ENCODE peak calls at places on chromosomes 2 and 18, in five cellular contexts. C is thoracic aorta, I is lower lobe of right lung, Q is AG04450, H is fibroblast of pulmonary artery. P is an unnamed sample.
A peak's percentile ranks its signal among the peaks of the same experiment; 100 is the strongest.

GRCh38 chr2:98759827-98760625 is 29.1 kb upstream of the MGAT4A start:
- DNase-seq in C (no peak), I (no peak), Q (no peak), H (no peak), P (no peak)

GRCh38 chr2:237515621-237516275 is 28.7 kb downstream of the MLPH start:
- DNase-seq in C (no peak), I (no peak), Q (no peak), H (no peak), P (no peak)

GRCh38 chr2:147165682-147166081 is 679.1 kb upstream of the ACVR2A start:
- DNase-seq in C (no peak), I (no peak), Q (no peak), H (no peak), P (no peak)

GRCh38 chr2:120539937-120540718 is 194.2 kb downstream of the INHBB start:
- DNase-seq in C (peak; percentile 76), I (peak; percentile 61), Q (peak; percentile 76), H (peak; percentile 96), P (no peak)

GRCh38 chr2:239222346-239223028 is 178.3 kb downstream of the HDAC4 start:
- DNase-seq in C (no peak), I (no peak), Q (no peak), H (peak; percentile 78), P (no peak)

GRCh38 chr2:109562421-109562820 is 51.3 kb downstream of the SEPTIN10 start:
- DNase-seq in C (no peak), I (no peak), Q (no peak), H (no peak), P (no peak)

GRCh38 chr2:121362776-121363175 is 77.8 kb upstream of the TFCP2L1 start:
- DNase-seq in C (no peak), I (no peak), Q (no peak), H (no peak), P (no peak)

GRCh38 chr2:2505604-2506003 is 174.5 kb upstream of the MYT1L start:
- DNase-seq in C (no peak), I (no peak), Q (no peak), H (no peak), P (no peak)

GRCh38 chr2:213763963-213764362 is 479.7 kb downstream of the SPAG16 start:
- DNase-seq in C (no peak), I (no peak), Q (no peak), H (no peak), P (no peak)

GRCh38 chr2:180890781-180891180 is 89.6 kb upstream of the UBE2E3 start:
- DNase-seq in C (no peak), I (no peak), Q (no peak), H (peak; percentile 23), P (no peak)

GRCh38 chr18:75694292-75694691 is 266.8 kb upstream of the SMIM21 start:
- DNase-seq in C (no peak), I (no peak), Q (no peak), H (no peak), P (no peak)

GRCh38 chr18:6624729-6625308 is 104.7 kb upstream of the ARHGAP28 start:
- DNase-seq in C (no peak), I (no peak), Q (no peak), H (peak; percentile 61), P (no peak)

GRCh38 chr2:3113769-3114168 is 263.8 kb downstream of the EIPR1 start:
- DNase-seq in C (no peak), I (no peak), Q (no peak), H (no peak), P (no peak)

GRCh38 chr2:145007673-145008263 is 487.8 kb upstream of the ZEB2 start:
- DNase-seq in C (peak; percentile 15), I (no peak), Q (no peak), H (peak; percentile 90), P (no peak)

GRCh38 chr2:30366199-30366691 is 80.8 kb upstream of the LCLAT1 start:
- DNase-seq in C (no peak), I (no peak), Q (no peak), H (no peak), P (peak; percentile 38)

GRCh38 chr2:30691948-30692828 is 115.1 kb downstream of the CAPN13 start:
- DNase-seq in C (no peak), I (no peak), Q (no peak), H (peak; percentile 21), P (no peak)

GRCh38 chr2:178834086-178834485 is 26.9 kb upstream of the TTN start:
- DNase-seq in C (no peak), I (no peak), Q (no peak), H (no peak), P (no peak)

GRCh38 chr2:196592331-196592911 is 47.1 kb upstream of the CCDC150 start:
- DNase-seq in C (no peak), I (peak; percentile 50), Q (no peak), H (peak; percentile 40), P (peak; percentile 44)

GRCh38 chr2:23651187-23651983 is 266.4 kb downstream of the KLHL29 start:
- DNase-seq in C (no peak), I (no peak), Q (peak; percentile 43), H (peak; percentile 78), P (no peak)

GRCh38 chr2:192053921-192054320 is 140.8 kb downstream of the TMEFF2 start:
- DNase-seq in C (no peak), I (no peak), Q (no peak), H (no peak), P (no peak)

GRCh38 chr2:8461341-8461740 is 220.5 kb upstream of the ID2 start:
- DNase-seq in C (no peak), I (no peak), Q (no peak), H (no peak), P (no peak)

GRCh38 chr2:122236152-122236892 is 480.9 kb downstream of the TSN start:
- DNase-seq in C (no peak), I (no peak), Q (no peak), H (peak; percentile 71), P (no peak)

GRCh38 chr2:178106053-178106452 is 6.2 kb upstream of the RBM45 start:
- DNase-seq in C (no peak), I (no peak), Q (no peak), H (no peak), P (no peak)

GRCh38 chr2:219452361-219453317 is 18.0 kb downstream of the SPEG start:
- DNase-seq in C (peak; percentile 91), I (no peak), Q (peak; percentile 85), H (peak; percentile 94), P (no peak)

GRCh38 chr18:8763611-8764010 is 58.3 kb downstream of the MTCL1 start:
- DNase-seq in C (no peak), I (no peak), Q (no peak), H (no peak), P (no peak)

GRCh38 chr2:29698216-29698615 is 223.2 kb downstream of the ALK start:
- DNase-seq in C (no peak), I (no peak), Q (no peak), H (no peak), P (no peak)

GRCh38 chr2:241295326-241296095 is 20.0 kb downstream of the HDLBP start:
- DNase-seq in C (no peak), I (no peak), Q (no peak), H (no peak), P (no peak)

GRCh38 chr18:49733321-49733720 is 80.0 kb downstream of the ACAA2 start:
- DNase-seq in C (no peak), I (no peak), Q (no peak), H (no peak), P (no peak)

GRCh38 chr2:68643874-68644485 is 601 bp downstream of the PROKR1 start:
- DNase-seq in C (no peak), I (no peak), Q (no peak), H (no peak), P (no peak)

GRCh38 chr18:60981651-60982050 is 351.6 kb upstream of the CDH20 start:
- DNase-seq in C (no peak), I (no peak), Q (no peak), H (no peak), P (no peak)

GRCh38 chr2:182921234-182921633 is 54.8 kb upstream of the FRZB start:
- DNase-seq in C (no peak), I (no peak), Q (no peak), H (no peak), P (no peak)

GRCh38 chr18:49045585-49045984 is 94.8 kb upstream of the SMAD7 start:
- DNase-seq in C (no peak), I (no peak), Q (no peak), H (no peak), P (no peak)

GRCh38 chr2:75481041-75481836 is 79.5 kb downstream of the EVA1A start:
- DNase-seq in C (no peak), I (no peak), Q (no peak), H (peak; percentile 48), P (no peak)
- TF ChIP-seq CTCF in C (no peak), I (no peak), Q (peak; percentile 61), H (peak; percentile 62), P (no peak)

GRCh38 chr2:127143851-127144782 is 37.2 kb upstream of the BIN1 start:
- DNase-seq in C (no peak), I (no peak), Q (no peak), H (peak; percentile 36), P (no peak)
- TF ChIP-seq CTCF in C (no peak), I (no peak), Q (no peak), H (no peak), P (no peak)

GRCh38 chr2:161988589-161988988 is 85.4 kb downstream of the DPP4 start:
- DNase-seq in C (no peak), I (no peak), Q (no peak), H (no peak), P (peak; percentile 10)
- TF ChIP-seq CTCF in C (no peak), I (no peak), Q (peak; percentile 28), H (peak; percentile 18), P (peak; percentile 34)

DNA sequence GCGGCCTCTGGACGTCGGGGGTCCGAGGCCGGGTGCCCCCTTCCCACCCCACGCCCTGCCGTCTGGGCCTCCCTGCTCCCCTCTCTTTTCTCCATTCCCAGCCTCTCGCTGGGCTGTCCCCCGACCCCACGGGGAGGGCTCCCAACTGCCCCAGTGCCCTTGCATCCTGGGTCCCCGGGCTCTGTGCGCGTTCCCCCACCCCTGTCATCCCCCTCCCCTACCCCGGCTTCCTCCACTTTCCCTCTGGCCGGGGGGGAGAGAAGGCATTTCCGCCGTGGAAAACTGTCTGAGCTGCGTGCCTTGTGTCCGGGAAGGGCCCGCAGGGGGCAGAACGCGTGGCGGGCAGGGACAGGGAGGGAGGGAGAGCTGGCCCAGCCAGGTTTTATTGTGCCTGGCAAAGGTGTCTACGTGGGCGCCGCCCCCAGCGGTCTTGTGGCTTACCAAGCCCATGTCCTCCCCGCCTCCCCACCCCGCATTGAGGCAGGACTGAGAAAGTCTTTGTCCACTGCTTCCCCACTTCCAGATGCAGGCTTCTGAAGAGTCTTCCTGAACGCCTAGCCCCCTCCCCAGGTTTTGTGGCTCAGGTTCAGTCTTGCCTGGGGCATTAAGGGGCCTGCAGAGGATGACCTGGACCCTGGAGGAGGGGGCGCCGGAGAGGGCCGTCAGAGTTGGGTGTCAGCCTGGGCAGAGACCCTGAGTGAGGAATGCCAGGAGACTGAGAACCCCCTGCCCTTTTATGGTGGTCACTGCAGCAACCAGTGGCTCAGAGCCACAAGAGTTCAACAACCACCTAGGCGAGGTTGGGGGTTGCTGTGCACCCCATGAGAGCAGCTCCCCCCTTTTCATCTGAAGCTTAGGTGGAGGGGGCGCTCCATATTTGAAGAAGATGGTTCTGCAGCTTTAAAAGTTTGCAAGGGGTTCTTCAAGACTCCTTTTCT is 1.3 kb downstream of the ITM2C start:
- DNase-seq in C (no peak), I (no peak), Q (no peak), H (peak; percentile 27), P (peak; percentile 59)
- TF ChIP-seq CTCF in C (no peak), I (no peak), Q (peak; percentile 24), H (peak; percentile 6), P (no peak)

GRCh38 chr2:46488389-46488788 is 9.0 kb downstream of the TMEM247 start:
- DNase-seq in C (no peak), I (no peak), Q (no peak), H (no peak), P (no peak)
- TF ChIP-seq CTCF in C (no peak), I (no peak), Q (no peak), H (peak; percentile 11), P (no peak)

P was measured in endothelial cell.